ENCODE peak calls at places on chromosomes 2 and 18, in five cellular contexts. C is neural crest cell; N is adrenal gland; F is pancreas; Y is CD8-positive, alpha-beta T cell. J is an unnamed sample.

GRCh38 chr2:128496700-128497099 is 178.0 kb upstream of the HS6ST1 start:
- DNase-seq in C (no peak), N (no peak), F (no peak), Y (no peak), J (no peak)

GRCh38 chr2:237588044-237588696 is 2.4 kb downstream of the RAB17 start:
- DNase-seq in C (no peak), N (no peak), F (no peak), Y (no peak), J (no peak)

GRCh38 chr18:51321696-51322095 is 124.2 kb upstream of the MEX3C start:
- DNase-seq in C (no peak), N (no peak), F (no peak), Y (no peak), J (no peak)

GRCh38 chr2:230575640-230576324 is 136.9 kb upstream of the CAB39 start:
- DNase-seq in C (no peak), N (no peak), F (no peak), Y (peak), J (no peak)

GRCh38 chr2:121999273-121999672 is 243.8 kb downstream of the TSN start:
- DNase-seq in C (no peak), N (no peak), F (no peak), Y (no peak), J (no peak)

GRCh38 chr2:105568323-105568610 is 169.4 kb upstream of the FHL2 start:
- DNase-seq in C (no peak), N (no peak), F (no peak), Y (no peak), J (no peak)

GRCh38 chr18:79404567-79404910 is 8.8 kb downstream of the NFATC1 start:
- DNase-seq in C (no peak), N (no peak), F (peak), Y (no peak), J (no peak)

GRCh38 chr2:145068509-145068908 is 548.6 kb upstream of the ZEB2 start:
- DNase-seq in C (no peak), N (no peak), F (no peak), Y (no peak), J (no peak)

GRCh38 chr2:101125799-101126198 is 25.4 kb downstream of the TBC1D8 start:
- DNase-seq in C (no peak), N (no peak), F (no peak), Y (no peak), J (no peak)

GRCh38 chr18:9101730-9102390 is 639 bp upstream of the NDUFV2 start:
- DNase-seq in C (no peak), N (peak), F (no peak), Y (peak), J (no peak)

GRCh38 chr2:111950241-111950640 is 51.8 kb downstream of the MERTK start:
- DNase-seq in C (no peak), N (no peak), F (no peak), Y (no peak), J (no peak)

GRCh38 chr2:124025349-124025720 is 248 bp downstream of the CNTNAP5 start:
- DNase-seq in C (no peak), N (no peak), F (no peak), Y (no peak), J (no peak)

GRCh38 chr2:239378918-239379640 is 21.7 kb downstream of the HDAC4 start:
- DNase-seq in C (no peak), N (no peak), F (peak), Y (no peak), J (no peak)

GRCh38 chr2:23203383-23203782 is 181.6 kb upstream of the KLHL29 start:
- DNase-seq in C (no peak), N (no peak), F (no peak), Y (no peak), J (no peak)

GRCh38 chr2:1793868-1794445 is 49.6 kb upstream of the PXDN start:
- DNase-seq in C (no peak), N (no peak), F (no peak), Y (no peak), J (no peak)

GRCh38 chr2:147843421-147843863 is 1.4 kb upstream of the ACVR2A start:
- DNase-seq in C (no peak), N (no peak), F (no peak), Y (no peak), J (no peak)

GRCh38 chr2:240640939-240641338 is 15.7 kb downstream of the GPR35 start:
- DNase-seq in C (peak), N (no peak), F (peak), Y (peak), J (no peak)

GRCh38 chr2:72927619-72928537 is 10.6 kb downstream of the EMX1 start:
- DNase-seq in C (no peak), N (peak), F (no peak), Y (no peak), J (no peak)

GRCh38 chr2:209451209-209451822 is 27.5 kb downstream of the MAP2 start:
- DNase-seq in C (no peak), N (no peak), F (no peak), Y (no peak), J (no peak)

GRCh38 chr2:100142393-100142792 is at the start of gene AFF3:
- DNase-seq in C (no peak), N (no peak), F (no peak), Y (peak), J (no peak)

GRCh38 chr18:58645398-58645797 is 16.5 kb upstream of the ALPK2 start:
- DNase-seq in C (no peak), N (no peak), F (no peak), Y (no peak), J (no peak)

GRCh38 chr2:200962821-200963128 is 685 bp downstream of the ORC2 start:
- DNase-seq in C (no peak), N (peak), F (no peak), Y (peak), J (no peak)

GRCh38 chr2:96152301-96153165 is 7.3 kb upstream of the DUSP2 start:
- DNase-seq in C (no peak), N (no peak), F (peak), Y (no peak), J (no peak)

GRCh38 chr18:35153609-35154273 is 87.1 kb upstream of the ZNF397 start:
- DNase-seq in C (no peak), N (no peak), F (no peak), Y (no peak), J (no peak)

GRCh38 chr18:63997041-63997440 is 27.2 kb downstream of the SERPINB8 start:
- DNase-seq in C (no peak), N (no peak), F (no peak), Y (no peak), J (no peak)

GRCh38 chr18:57801379-57802165 is 1.5 kb downstream of the ATP8B1 start:
- DNase-seq in C (no peak), N (no peak), F (peak), Y (no peak), J (peak)

GRCh38 chr2:86398911-86399474 is 42.2 kb upstream of the KDM3A start:
- DNase-seq in C (no peak), N (no peak), F (no peak), Y (no peak), J (no peak)

GRCh38 chr18:68916734-68917133 is 118.9 kb downstream of the CCDC102B start:
- DNase-seq in C (no peak), N (no peak), F (no peak), Y (no peak), J (no peak)

GRCh38 chr2:50746526-50746925 is 285.4 kb downstream of the NRXN1 start:
- DNase-seq in C (peak), N (no peak), F (no peak), Y (no peak), J (peak)

GRCh38 chr2:168851674-168852320 is 38.4 kb downstream of the SPC25 start:
- DNase-seq in C (no peak), N (peak), F (peak), Y (no peak), J (no peak)

GRCh38 chr2:185736210-185736609 is 2.4 kb upstream of the FSIP2 start:
- DNase-seq in C (no peak), N (no peak), F (no peak), Y (no peak), J (no peak)

GRCh38 chr2:185734658-185735057 is 3.9 kb upstream of the FSIP2 start:
- DNase-seq in C (no peak), N (no peak), F (no peak), Y (no peak), J (no peak)

DNA sequence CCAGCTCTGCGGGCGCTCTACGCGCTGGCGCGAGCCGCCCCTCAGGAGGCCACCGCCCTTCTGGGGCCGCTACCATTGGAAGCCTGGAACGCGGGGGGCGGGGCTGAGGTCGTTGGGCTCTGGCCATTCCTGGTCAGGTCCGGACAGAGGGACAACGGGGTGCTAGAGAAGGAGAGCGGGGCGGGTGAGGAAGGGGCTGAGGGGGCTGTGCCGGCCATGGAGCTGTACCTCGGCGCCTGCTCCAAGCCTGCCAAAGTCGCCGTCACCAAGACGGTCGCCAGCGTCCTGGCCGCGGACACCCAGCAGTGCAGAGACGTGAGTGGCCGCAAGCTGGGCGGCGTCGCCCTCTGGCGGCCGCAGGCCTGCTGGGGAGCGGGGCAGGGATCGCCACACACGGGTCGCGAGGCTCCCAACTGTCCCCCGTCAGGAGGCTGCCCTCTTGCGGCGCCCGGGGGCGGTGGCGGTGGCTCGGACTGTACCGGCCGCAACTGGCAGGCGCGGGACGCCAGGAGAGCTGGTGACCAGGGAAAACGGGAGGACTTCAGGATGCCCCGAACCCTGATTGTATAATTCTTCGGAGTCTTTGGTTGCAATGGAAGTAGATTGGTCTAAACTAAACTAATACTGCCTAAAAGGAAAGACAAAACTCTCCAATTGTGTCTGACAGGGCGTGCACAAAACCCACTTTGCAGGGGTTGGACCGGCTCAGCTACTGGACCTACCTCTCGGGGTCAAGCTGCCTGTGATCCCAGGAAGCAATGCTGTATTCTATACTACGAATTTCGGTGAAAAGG is at the start of gene FSIP2:
- DNase-seq in C (peak), N (peak), F (peak), Y (no peak), J (peak)
- TF ChIP-seq CTCF in C (peak), N (peak), F (peak), Y (no peak), J (peak)

DNA sequence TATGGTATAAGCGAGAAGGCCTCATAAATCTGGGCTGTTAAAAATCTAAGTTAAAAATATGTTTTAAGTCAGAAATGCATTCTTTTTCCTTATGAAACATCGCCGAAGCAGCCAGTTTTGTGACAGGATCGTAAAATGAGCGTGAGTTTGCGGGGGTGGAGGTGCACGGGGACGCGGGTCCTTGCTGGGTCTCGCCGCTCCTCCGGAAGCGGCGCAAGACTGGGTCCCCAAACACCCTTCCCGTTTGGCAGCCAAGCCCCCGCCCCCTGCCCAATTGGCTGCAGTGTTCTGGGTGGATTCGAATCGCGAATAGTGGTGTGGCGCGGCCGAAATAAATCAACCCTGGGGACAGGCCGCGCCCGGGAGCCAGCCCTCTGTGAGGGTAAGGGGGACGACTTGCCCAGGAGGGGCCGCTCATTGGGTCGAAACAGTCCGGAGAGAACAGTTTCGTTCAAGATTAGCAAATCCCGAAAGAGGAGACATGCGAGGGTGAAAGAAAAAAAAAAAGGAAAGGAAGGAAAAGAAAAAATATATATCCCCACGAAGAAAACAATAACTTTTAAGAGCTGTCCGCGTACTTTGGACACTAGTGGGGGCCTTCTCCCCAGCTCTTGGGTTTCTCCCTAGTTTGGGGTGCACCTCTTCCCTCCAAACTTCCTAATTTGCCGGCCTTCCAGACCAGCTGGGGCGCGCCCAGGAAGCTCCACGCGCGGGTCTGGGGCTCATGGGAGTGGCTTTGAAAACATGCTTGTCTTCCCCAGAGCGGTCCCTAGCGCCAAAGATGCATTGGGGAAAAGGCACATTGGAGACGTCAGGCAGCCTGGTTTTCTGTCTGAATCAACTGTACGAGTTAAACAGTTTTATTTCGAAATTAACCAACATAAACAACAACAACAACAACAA is 3.1 kb upstream of the GATA6 start:
- DNase-seq in C (no peak), N (peak), F (peak), Y (no peak), J (peak)
- TF ChIP-seq CTCF in C (no peak), N (no peak), F (no peak), Y (no peak), J (no peak)

DNA sequence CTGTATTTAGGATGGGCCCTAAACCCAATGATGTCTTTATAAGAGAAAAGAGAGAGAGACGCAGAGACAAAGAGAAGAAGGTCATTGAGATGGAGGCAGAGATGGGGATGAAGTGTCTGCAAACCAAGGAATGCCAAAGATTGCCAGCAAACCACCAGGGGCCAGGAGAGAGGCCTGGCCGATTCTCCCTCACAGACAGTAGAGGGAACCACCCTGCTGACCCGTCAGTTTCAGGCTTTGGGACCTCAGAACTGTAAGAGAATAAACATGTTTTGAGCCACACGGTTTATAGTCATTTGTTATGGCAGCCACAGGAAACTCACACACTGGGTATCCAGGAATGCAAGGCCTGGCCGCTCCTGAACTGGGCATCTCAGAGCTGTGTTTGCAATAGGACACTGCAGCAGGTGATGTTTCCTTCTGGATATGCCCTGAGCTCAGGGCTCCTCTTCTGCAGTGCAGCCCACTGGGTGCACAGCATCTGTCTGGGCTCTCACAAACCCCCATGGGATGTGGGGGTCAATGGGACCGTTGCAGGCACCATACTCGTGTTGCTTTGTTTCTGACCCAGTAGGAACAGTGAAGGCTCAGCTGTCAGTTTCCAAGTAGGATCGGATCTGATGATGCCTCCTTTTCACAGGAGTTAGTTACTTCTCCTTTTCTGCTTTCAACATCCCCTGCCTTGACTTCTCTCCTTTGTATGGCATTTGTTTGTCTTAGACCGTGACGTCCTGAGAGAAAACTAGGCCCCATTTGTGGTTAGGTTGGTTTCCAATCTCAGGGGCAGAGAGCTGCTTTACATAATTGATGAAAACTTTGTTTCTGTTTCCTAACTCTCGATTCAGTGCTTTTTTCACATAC is 20.8 kb downstream of the PTPN18 start:
- DNase-seq in C (no peak), N (no peak), F (no peak), Y (no peak), J (no peak)
- TF ChIP-seq CTCF in C (peak), N (peak), F (no peak), Y (no peak), J (no peak)

GRCh38 chr18:54690198-54690597 is 99.2 kb downstream of the DYNAP start:
- DNase-seq in C (no peak), N (no peak), F (no peak), Y (no peak), J (no peak)
- TF ChIP-seq CTCF in C (no peak), N (no peak), F (no peak), Y (no peak), J (no peak)

GRCh38 chr2:70496819-70497218 is 56.8 kb downstream of the TGFA start:
- DNase-seq in C (no peak), N (peak), F (no peak), Y (no peak), J (no peak)

GRCh38 chr2:70499253-70499652 is 54.4 kb downstream of the TGFA start:
- DNase-seq in C (no peak), N (no peak), F (no peak), Y (no peak), J (no peak)

GRCh38 chr2:70501215-70501614 is 52.4 kb downstream of the TGFA start:
- DNase-seq in C (no peak), N (no peak), F (no peak), Y (no peak), J (no peak)

GRCh38 chr2:70498528-70498927 is 55.1 kb downstream of the TGFA start:
- DNase-seq in C (no peak), N (no peak), F (no peak), Y (no peak), J (no peak)

GRCh38 chr2:70498054-70498453 is 55.6 kb downstream of the TGFA start:
- DNase-seq in C (no peak), N (no peak), F (no peak), Y (no peak), J (no peak)
- TF ChIP-seq CTCF in C (peak), N (no peak), F (no peak), Y (peak), J (peak)

GRCh38 chr2:176110975-176111663 is 4.0 kb downstream of the HOXD11 start:
- DNase-seq in C (peak), N (no peak), F (peak), Y (no peak), J (peak)
- TF ChIP-seq CTCF in C (peak), N (peak), F (no peak), Y (no peak), J (peak)

GRCh38 chr18:12282436-12283039 is 25.5 kb upstream of the TUBB6 start:
- DNase-seq in C (no peak), N (no peak), F (no peak), Y (no peak), J (no peak)

GRCh38 chr18:12281861-12282260 is 26.2 kb upstream of the TUBB6 start:
- DNase-seq in C (no peak), N (no peak), F (no peak), Y (no peak), J (no peak)

GRCh38 chr18:12283666-12284065 is 24.4 kb upstream of the TUBB6 start:
- DNase-seq in C (no peak), N (no peak), F (no peak), Y (no peak), J (no peak)

GRCh38 chr18:12279781-12280531 is 25.8 kb downstream of the CIDEA start:
- DNase-seq in C (no peak), N (no peak), F (no peak), Y (no peak), J (no peak)

GRCh38 chr18:12283256-12283655 is 24.8 kb upstream of the TUBB6 start:
- DNase-seq in C (no peak), N (no peak), F (no peak), Y (no peak), J (peak)
- TF ChIP-seq CTCF in C (peak), N (no peak), F (no peak), Y (no peak), J (peak)

GRCh38 chr2:153622285-153622684 is 143.7 kb upstream of the RPRM start:
- DNase-seq in C (no peak), N (no peak), F (no peak), Y (no peak), J (peak)
- TF ChIP-seq CTCF in C (peak), N (no peak), F (no peak), Y (no peak), J (peak)

DNA sequence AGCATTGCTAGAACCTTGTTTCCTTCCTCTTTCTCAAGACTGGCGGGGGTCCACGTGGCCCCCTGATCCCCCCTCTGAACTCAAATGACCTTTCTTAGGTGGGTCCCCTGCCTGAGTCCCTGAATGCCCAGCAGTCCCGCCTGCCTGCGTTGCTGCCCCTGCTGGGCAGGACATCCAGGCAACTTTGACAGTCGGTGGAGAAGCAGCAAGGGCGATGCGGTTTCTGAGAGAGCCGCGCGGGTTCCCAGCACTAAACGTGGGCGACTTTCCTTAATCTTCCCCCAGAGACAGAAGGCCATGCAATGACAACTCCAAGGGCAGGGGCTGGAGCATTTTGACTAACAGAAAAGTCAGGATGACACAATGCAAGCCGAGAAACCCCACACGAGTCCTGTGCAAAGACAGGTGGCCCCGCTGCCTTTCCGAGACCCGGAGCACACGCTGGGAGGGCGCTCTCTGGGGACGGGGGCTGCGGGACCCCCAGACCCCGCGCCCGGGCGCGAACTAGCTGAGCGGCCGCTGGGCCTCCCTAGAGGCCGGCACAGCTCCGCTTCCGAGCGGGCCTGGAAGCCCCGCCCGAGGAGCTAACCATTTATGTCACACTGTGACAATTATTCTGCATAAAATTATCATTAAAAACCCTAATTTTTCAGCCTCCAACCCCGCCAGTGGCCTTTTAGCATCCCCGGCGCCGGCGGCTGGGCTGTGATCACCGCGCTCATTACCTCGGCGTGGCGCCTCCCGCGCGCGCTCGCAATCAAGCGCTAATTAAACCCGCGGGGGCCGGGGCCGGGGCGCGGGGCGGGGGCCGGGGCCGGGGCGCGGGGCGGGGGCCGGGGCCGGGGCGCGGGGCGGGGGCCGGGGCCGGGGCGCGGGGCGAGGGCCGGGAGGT is 27.4 kb downstream of the ASB18 start:
- DNase-seq in C (no peak), N (no peak), F (no peak), Y (no peak), J (no peak)
- TF ChIP-seq CTCF in C (no peak), N (no peak), F (no peak), Y (no peak), J (no peak)

GRCh38 chr2:234308073-234308813 is 188.6 kb downstream of the ARL4C start:
- DNase-seq in C (no peak), N (no peak), F (no peak), Y (peak), J (no peak)
- TF ChIP-seq CTCF in C (no peak), N (no peak), F (no peak), Y (no peak), J (no peak)